ENCODE peak calls at places on chromosome 21, in six cellular contexts. One of them, this sample, is unnamed.

GRCh38 chr21:39105341-39105765 is 77.9 kb downstream of the PSMG1 start:
- DNase-seq in RWPE1: no peak
- DNase-seq in PC-3: no peak
- DNase-seq in SK-N-SH: no peak
- DNase-seq in thoracic aorta: no peak
- DNase-seq in brain microvascular endothelial cell: no peak
- DNase-seq in this sample: no peak

GRCh38 chr21:35829014-35829525 is 231.3 kb downstream of the SETD4 start:
- DNase-seq in RWPE1: no peak
- DNase-seq in PC-3: no peak
- DNase-seq in SK-N-SH: no peak
- DNase-seq in thoracic aorta: no peak
- DNase-seq in brain microvascular endothelial cell: no peak
- DNase-seq in this sample: no peak

GRCh38 chr21:25985990-25986389 is 184.6 kb downstream of the APP start:
- DNase-seq in RWPE1: no peak
- DNase-seq in PC-3: no peak
- DNase-seq in SK-N-SH: no peak
- DNase-seq in thoracic aorta: no peak
- DNase-seq in brain microvascular endothelial cell: no peak
- DNase-seq in this sample: no peak

GRCh38 chr21:34061983-34062382 is 11.4 kb upstream of the MRPS6 start:
- DNase-seq in RWPE1: no peak
- DNase-seq in PC-3: peak
- DNase-seq in SK-N-SH: peak
- DNase-seq in thoracic aorta: no peak
- DNase-seq in brain microvascular endothelial cell: no peak
- DNase-seq in this sample: no peak

GRCh38 chr21:22892041-22892440 is 1893.8 kb downstream of the NCAM2 start:
- DNase-seq in RWPE1: no peak
- DNase-seq in PC-3: peak
- DNase-seq in SK-N-SH: no peak
- DNase-seq in thoracic aorta: no peak
- DNase-seq in brain microvascular endothelial cell: no peak
- DNase-seq in this sample: no peak

GRCh38 chr21:26966978-26967913 is at the start of gene ADAMTS5:
- DNase-seq in RWPE1: peak
- DNase-seq in PC-3: peak
- DNase-seq in SK-N-SH: peak
- DNase-seq in thoracic aorta: no peak
- DNase-seq in brain microvascular endothelial cell: peak
- DNase-seq in this sample: no peak

GRCh38 chr21:15837603-15838002 is 107.8 kb downstream of the USP25 start:
- DNase-seq in RWPE1: no peak
- DNase-seq in PC-3: no peak
- DNase-seq in SK-N-SH: no peak
- DNase-seq in thoracic aorta: no peak
- DNase-seq in brain microvascular endothelial cell: no peak
- DNase-seq in this sample: no peak

GRCh38 chr21:39217356-39218081 is 34.3 kb upstream of the PSMG1 start:
- DNase-seq in RWPE1: no peak
- DNase-seq in PC-3: no peak
- DNase-seq in SK-N-SH: no peak
- DNase-seq in thoracic aorta: no peak
- DNase-seq in brain microvascular endothelial cell: no peak
- DNase-seq in this sample: no peak

GRCh38 chr21:42496120-42496838 is at the start of gene RSPH1:
- DNase-seq in RWPE1: peak
- DNase-seq in PC-3: peak
- DNase-seq in SK-N-SH: peak
- DNase-seq in thoracic aorta: peak
- DNase-seq in brain microvascular endothelial cell: peak
- DNase-seq in this sample: peak
- TF ChIP-seq CTCF in RWPE1: no peak
- TF ChIP-seq CTCF in PC-3: peak
- TF ChIP-seq CTCF in SK-N-SH: no peak
- TF ChIP-seq CTCF in thoracic aorta: no peak
- TF ChIP-seq CTCF in brain microvascular endothelial cell: no peak
- TF ChIP-seq CTCF in this sample: no peak

GRCh38 chr21:29501451-29501850 is 202.7 kb downstream of the BACH1 start:
- DNase-seq in RWPE1: no peak
- DNase-seq in PC-3: peak
- DNase-seq in SK-N-SH: no peak
- DNase-seq in thoracic aorta: no peak
- DNase-seq in brain microvascular endothelial cell: peak
- DNase-seq in this sample: no peak
- TF ChIP-seq CTCF in RWPE1: no peak
- TF ChIP-seq CTCF in PC-3: no peak
- TF ChIP-seq CTCF in SK-N-SH: no peak
- TF ChIP-seq CTCF in thoracic aorta: no peak
- TF ChIP-seq CTCF in brain microvascular endothelial cell: no peak
- TF ChIP-seq CTCF in this sample: no peak

GRCh38 chr21:45004481-45005263 is 64.8 kb downstream of the SLX9 start:
- DNase-seq in RWPE1: no peak
- DNase-seq in PC-3: peak
- DNase-seq in SK-N-SH: no peak
- DNase-seq in thoracic aorta: no peak
- DNase-seq in brain microvascular endothelial cell: no peak
- DNase-seq in this sample: no peak

GRCh38 chr21:45004059-45004422 is 64.2 kb downstream of the SLX9 start:
- DNase-seq in RWPE1: no peak
- DNase-seq in PC-3: no peak
- DNase-seq in SK-N-SH: no peak
- DNase-seq in thoracic aorta: no peak
- DNase-seq in brain microvascular endothelial cell: no peak
- DNase-seq in this sample: no peak

GRCh38 chr21:45001134-45002095 is 61.6 kb downstream of the SLX9 start:
- DNase-seq in RWPE1: peak
- DNase-seq in PC-3: peak
- DNase-seq in SK-N-SH: no peak
- DNase-seq in thoracic aorta: peak
- DNase-seq in brain microvascular endothelial cell: no peak
- DNase-seq in this sample: no peak

GRCh38 chr21:45002381-45003204 is 62.8 kb downstream of the SLX9 start:
- DNase-seq in RWPE1: no peak
- DNase-seq in PC-3: no peak
- DNase-seq in SK-N-SH: no peak
- DNase-seq in thoracic aorta: no peak
- DNase-seq in brain microvascular endothelial cell: no peak
- DNase-seq in this sample: no peak

DNA sequence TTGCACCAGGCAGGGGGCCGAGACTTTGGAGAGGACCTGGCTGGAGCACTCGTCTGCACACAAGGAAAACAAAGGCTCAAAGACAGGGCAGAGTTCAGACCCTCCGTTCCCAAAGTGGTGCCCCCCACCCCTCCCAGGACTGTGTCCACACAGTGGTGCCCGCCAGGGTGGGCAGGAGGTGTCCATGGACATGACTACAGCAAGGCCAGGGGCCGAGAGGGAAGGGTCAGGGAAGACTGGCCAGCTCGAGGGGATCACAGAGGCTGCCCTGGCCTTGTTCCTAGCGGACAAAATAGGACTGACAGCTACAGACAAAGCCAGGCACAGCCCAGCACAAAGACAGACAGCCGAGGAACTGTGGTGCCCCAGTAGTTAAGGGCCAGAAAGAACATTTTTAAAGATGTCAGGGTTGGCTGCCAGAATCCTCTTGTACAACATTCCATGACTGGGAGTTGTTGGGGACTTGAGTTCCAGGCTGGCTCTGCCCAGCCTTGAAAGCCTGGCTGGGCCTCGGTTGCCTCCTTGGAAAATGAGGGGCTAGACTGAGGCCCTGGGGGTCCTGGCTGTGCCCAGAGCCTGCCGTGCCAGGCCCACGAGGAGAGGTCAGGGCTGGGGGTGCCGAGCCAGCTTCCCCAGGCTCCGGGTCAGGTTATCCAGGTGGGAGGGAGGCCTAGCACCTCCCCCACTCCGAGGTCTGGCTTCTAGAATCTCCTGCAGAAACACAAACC is 63.7 kb downstream of the SLX9 start:
- DNase-seq in RWPE1: no peak
- DNase-seq in PC-3: no peak
- DNase-seq in SK-N-SH: no peak
- DNase-seq in thoracic aorta: no peak
- DNase-seq in brain microvascular endothelial cell: no peak
- DNase-seq in this sample: no peak
- TF ChIP-seq CTCF in RWPE1: no peak
- TF ChIP-seq CTCF in PC-3: no peak
- TF ChIP-seq CTCF in SK-N-SH: no peak
- TF ChIP-seq CTCF in thoracic aorta: no peak
- TF ChIP-seq CTCF in brain microvascular endothelial cell: peak
- TF ChIP-seq CTCF in this sample: no peak

DNA sequence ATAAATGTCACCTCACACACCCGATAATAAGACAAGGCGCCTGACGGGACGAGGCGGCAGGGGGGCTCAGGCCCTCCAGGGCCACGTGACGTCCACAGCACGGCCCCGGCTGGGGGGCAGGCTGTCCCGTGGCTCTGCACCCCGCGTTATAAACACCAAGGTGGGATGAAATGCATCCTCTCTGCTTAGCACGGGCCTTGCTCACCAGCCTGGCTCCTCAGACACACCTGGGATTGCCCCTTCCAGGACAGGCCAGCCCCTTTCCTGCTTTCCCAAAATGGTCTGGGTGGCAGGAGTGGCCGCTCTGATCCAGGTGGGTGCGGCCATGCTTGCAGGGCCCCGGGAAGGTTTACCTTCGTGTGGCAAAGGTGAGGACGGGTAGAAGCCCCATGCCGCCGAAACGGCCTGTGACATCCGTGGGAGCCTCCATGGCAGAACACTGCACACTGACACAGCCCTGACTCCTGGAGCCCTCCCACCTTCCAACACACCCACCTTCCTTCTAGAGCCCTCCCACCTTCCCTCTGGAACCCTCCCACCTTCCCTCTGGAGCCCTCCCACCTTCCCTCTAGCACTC is 35.9 kb downstream of the SLC19A1 start:
- DNase-seq in RWPE1: no peak
- DNase-seq in PC-3: no peak
- DNase-seq in SK-N-SH: no peak
- DNase-seq in thoracic aorta: no peak
- DNase-seq in brain microvascular endothelial cell: no peak
- DNase-seq in this sample: no peak
- TF ChIP-seq CTCF in RWPE1: no peak
- TF ChIP-seq CTCF in PC-3: no peak
- TF ChIP-seq CTCF in SK-N-SH: no peak
- TF ChIP-seq CTCF in thoracic aorta: no peak
- TF ChIP-seq CTCF in brain microvascular endothelial cell: no peak
- TF ChIP-seq CTCF in this sample: no peak

DNA sequence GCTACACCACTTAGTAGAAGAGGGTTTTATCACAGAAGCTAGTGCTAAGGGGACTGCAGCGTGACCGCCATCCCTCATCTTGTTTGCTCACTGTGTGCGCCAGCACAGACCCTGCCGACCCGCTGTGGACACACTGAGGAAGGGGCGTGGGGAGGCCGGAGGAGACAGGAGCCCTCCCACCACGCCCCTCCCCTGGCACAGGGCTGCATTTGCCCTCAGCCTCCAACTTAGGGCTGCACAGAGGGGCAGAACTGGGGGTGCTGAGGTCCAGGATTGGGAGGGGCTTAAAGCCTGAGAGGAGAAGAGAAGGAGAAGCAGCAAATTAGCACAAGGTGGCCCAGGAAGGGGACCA is 37.2 kb downstream of the RRP1 start:
- DNase-seq in RWPE1: no peak
- DNase-seq in PC-3: no peak
- DNase-seq in SK-N-SH: peak
- DNase-seq in thoracic aorta: no peak
- DNase-seq in brain microvascular endothelial cell: no peak
- DNase-seq in this sample: no peak
- TF ChIP-seq CTCF in RWPE1: no peak
- TF ChIP-seq CTCF in PC-3: no peak
- TF ChIP-seq CTCF in SK-N-SH: no peak
- TF ChIP-seq CTCF in thoracic aorta: no peak
- TF ChIP-seq CTCF in brain microvascular endothelial cell: no peak
- TF ChIP-seq CTCF in this sample: no peak

This sample was measured in omental fat pad.